ENCODE peak calls at places on chromosomes 3 and 15, in five cellular contexts. One of them, this sample, is unnamed.
A peak's percentile ranks its signal among the peaks of the same experiment; 100 is the strongest.

GRCh38 chr15:74565381-74566085 is 24.5 kb downstream of the ARID3B start:
- DNase-seq in tibial artery: no peak
- DNase-seq in upper lobe of left lung: no peak
- DNase-seq in testis: no peak
- DNase-seq in CD8-positive, alpha-beta memory T cell: no peak
- DNase-seq in this sample: no peak

GRCh38 chr3:77147836-77148578 is 108.1 kb downstream of the ROBO2 start:
- DNase-seq in testis: no peak
- DNase-seq in CD8-positive, alpha-beta memory T cell: no peak
- DNase-seq in tibial artery: no peak
- DNase-seq in upper lobe of left lung: no peak
- DNase-seq in this sample: no peak

GRCh38 chr15:90231028-90232017 is 2.4 kb downstream of the CIB1 start:
- DNase-seq in upper lobe of left lung: peak; percentile 80
- DNase-seq in CD8-positive, alpha-beta memory T cell: peak; percentile 87
- DNase-seq in tibial artery: peak; percentile 51
- DNase-seq in testis: peak; percentile 19
- DNase-seq in this sample: peak; percentile 82

GRCh38 chr15:99441871-99442267 is 123.9 kb upstream of the MEF2A start:
- DNase-seq in upper lobe of left lung: no peak
- DNase-seq in testis: no peak
- DNase-seq in tibial artery: no peak
- DNase-seq in CD8-positive, alpha-beta memory T cell: no peak
- DNase-seq in this sample: no peak

GRCh38 chr3:65714138-65714537 is 324.6 kb downstream of the MAGI1 start:
- DNase-seq in upper lobe of left lung: no peak
- DNase-seq in CD8-positive, alpha-beta memory T cell: no peak
- DNase-seq in testis: peak; percentile 62
- DNase-seq in tibial artery: no peak
- DNase-seq in this sample: no peak

GRCh38 chr3:16173696-16174355 is 654 bp upstream of the GALNT15 start:
- DNase-seq in tibial artery: no peak
- DNase-seq in testis: no peak
- DNase-seq in upper lobe of left lung: no peak
- DNase-seq in CD8-positive, alpha-beta memory T cell: no peak
- DNase-seq in this sample: no peak

GRCh38 chr15:91852741-91853500 is 587 bp upstream of the SLCO3A1 start:
- DNase-seq in testis: peak; percentile 78
- DNase-seq in tibial artery: peak; percentile 77
- DNase-seq in upper lobe of left lung: peak; percentile 88
- DNase-seq in CD8-positive, alpha-beta memory T cell: peak; percentile 78
- DNase-seq in this sample: peak; percentile 66

GRCh38 chr15:42036112-42036905 is 15.5 kb upstream of the PLA2G4E start:
- DNase-seq in CD8-positive, alpha-beta memory T cell: no peak
- DNase-seq in tibial artery: no peak
- DNase-seq in upper lobe of left lung: no peak
- DNase-seq in testis: no peak
- DNase-seq in this sample: no peak

GRCh38 chr15:25679964-25680658 is 183.0 kb downstream of the ATP10A start:
- DNase-seq in tibial artery: no peak
- DNase-seq in upper lobe of left lung: no peak
- DNase-seq in testis: no peak
- DNase-seq in CD8-positive, alpha-beta memory T cell: no peak
- DNase-seq in this sample: no peak

GRCh38 chr15:90816401-90817116 is 51.8 kb upstream of the FURIN start:
- DNase-seq in testis: no peak
- DNase-seq in tibial artery: no peak
- DNase-seq in upper lobe of left lung: no peak
- DNase-seq in CD8-positive, alpha-beta memory T cell: no peak
- DNase-seq in this sample: no peak

GRCh38 chr3:172125053-172125452 is 85.7 kb downstream of the FNDC3B start:
- DNase-seq in CD8-positive, alpha-beta memory T cell: no peak
- DNase-seq in tibial artery: no peak
- DNase-seq in testis: no peak
- DNase-seq in upper lobe of left lung: no peak
- DNase-seq in this sample: no peak
- H3K27ac ChIP-seq in CD8-positive, alpha-beta memory T cell: no peak overlapping the region
- H3K27ac ChIP-seq in tibial artery: peak overlapping the region; percentile 63
- H3K27ac ChIP-seq in testis: no peak overlapping the region
- H3K27ac ChIP-seq in upper lobe of left lung: peak overlapping the region; percentile 37
- H3K27ac ChIP-seq in this sample: no peak overlapping the region

GRCh38 chr3:58098531-58098930 is 90.3 kb downstream of the FLNB start:
- DNase-seq in upper lobe of left lung: no peak
- DNase-seq in tibial artery: no peak
- DNase-seq in CD8-positive, alpha-beta memory T cell: no peak
- DNase-seq in testis: no peak
- DNase-seq in this sample: no peak
- H3K36me3 ChIP-seq in upper lobe of left lung: peaks cover 82% of the 10 kb centered on the region
- H3K36me3 ChIP-seq in tibial artery: peaks cover 64% of the 10 kb centered on the region
- H3K36me3 ChIP-seq in CD8-positive, alpha-beta memory T cell: peaks cover 5% of the 10 kb centered on the region
- H3K36me3 ChIP-seq in testis: no peaks in the 10 kb centered on the region
- H3K36me3 ChIP-seq in this sample: peaks cover 16% of the 10 kb centered on the region

DNA sequence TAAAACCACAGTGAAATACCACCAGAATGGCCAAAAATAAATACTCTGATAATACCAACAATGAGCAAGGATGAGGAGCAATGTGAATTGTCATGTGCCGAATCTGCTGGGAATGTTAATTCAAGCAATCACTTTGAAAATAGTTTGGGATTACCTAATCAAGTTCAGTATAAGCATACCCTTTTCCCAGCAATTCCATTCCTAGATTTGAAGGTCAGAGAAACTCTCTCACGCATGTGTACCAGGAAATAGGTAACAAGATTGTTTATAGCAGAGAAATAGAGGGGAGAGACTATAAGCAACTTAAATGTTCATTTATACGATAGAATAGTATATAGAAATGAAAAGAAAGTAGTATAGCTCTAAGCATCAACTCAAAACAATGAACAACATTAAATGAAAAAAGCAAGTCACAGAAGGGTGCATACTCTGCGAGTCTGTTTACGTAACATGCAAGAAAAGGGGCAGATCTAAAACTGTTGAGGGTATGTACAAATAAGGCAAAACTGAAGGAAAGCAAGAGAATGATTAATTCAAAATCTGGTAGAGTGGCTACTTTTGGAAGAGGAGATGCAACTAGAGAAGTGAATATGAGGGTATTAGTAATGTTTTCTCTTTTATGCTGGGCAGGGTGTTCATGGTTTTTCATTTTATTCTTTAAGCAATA is 27.4 kb downstream of the TMOD3 start:
- DNase-seq in tibial artery: no peak
- DNase-seq in CD8-positive, alpha-beta memory T cell: no peak
- DNase-seq in testis: no peak
- DNase-seq in upper lobe of left lung: no peak
- DNase-seq in this sample: no peak
- H3K4me1 ChIP-seq in tibial artery: no peaks in the 10 kb centered on the region
- H3K4me1 ChIP-seq in CD8-positive, alpha-beta memory T cell: peaks cover 12% of the 10 kb centered on the region
- H3K4me1 ChIP-seq in testis: no peaks in the 10 kb centered on the region
- H3K4me1 ChIP-seq in upper lobe of left lung: peaks cover 43% of the 10 kb centered on the region
- H3K4me1 ChIP-seq in this sample: no peaks in the 10 kb centered on the region

DNA sequence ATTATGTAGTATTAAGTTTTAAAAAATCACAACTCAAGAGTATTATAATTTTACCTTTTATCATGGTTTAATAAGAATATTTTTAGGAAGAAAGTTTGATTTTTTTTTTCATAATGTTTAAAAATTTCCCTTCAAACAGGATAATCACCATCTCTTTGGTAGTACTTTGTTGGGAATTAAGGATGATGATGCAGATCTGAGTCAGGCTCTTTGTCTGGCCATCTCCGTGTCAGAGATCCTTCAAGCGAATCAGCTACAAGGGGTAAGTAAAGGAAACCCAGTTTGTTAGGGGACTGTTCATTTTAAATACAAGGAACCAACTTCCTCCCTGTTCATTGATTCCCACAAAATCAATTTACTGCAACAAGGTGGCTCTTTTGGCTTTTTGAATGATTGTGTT is 36.8 kb upstream of the NIT2 start:
- DNase-seq in testis: no peak
- DNase-seq in CD8-positive, alpha-beta memory T cell: no peak
- DNase-seq in tibial artery: no peak
- DNase-seq in upper lobe of left lung: no peak
- DNase-seq in this sample: no peak
- H3K27ac ChIP-seq in testis: no peak overlapping the region
- H3K27ac ChIP-seq in CD8-positive, alpha-beta memory T cell: no peak overlapping the region
- H3K27ac ChIP-seq in tibial artery: no peak overlapping the region
- H3K27ac ChIP-seq in upper lobe of left lung: no peak overlapping the region
- H3K27ac ChIP-seq in this sample: no peak overlapping the region

DNA sequence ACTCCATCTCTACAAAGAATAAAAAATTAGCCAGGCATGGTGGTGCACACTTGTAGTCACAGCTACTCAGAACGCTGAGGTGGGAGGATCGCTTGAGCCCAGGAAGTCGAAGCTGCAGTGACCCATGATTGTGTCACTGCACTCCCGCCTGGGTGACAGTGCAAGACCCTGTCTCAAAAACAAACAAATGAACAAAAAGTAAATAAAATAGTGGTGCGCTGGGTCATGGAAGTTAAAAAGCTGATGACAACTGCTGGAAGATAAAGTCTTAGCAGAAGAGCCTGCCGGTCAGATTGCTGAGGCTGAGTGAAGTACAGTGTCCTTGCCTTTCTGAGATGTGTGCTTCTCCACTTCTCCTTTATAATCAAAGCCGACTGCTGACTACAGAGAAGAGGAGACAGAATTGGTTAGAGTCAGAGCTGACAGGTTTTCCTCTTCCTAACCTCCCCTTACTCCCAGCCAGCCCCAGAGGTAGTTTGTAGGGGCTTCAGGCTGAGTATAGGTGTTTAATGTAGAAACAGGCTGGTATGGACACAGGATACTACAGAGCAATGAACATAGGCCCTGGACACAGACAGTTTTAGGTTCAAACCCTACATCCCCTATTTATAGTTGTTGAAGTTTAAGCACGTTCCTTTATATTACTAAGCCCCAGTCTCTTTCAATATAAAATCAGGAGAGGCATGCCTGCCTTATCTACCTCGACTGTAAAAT is 17.9 kb downstream of the HCLS1 start:
- DNase-seq in upper lobe of left lung: no peak
- DNase-seq in testis: no peak
- DNase-seq in CD8-positive, alpha-beta memory T cell: no peak
- DNase-seq in tibial artery: no peak
- DNase-seq in this sample: no peak
- H3K36me3 ChIP-seq in upper lobe of left lung: peaks cover 24% of the 10 kb centered on the region
- H3K36me3 ChIP-seq in testis: no peaks in the 10 kb centered on the region
- H3K36me3 ChIP-seq in CD8-positive, alpha-beta memory T cell: peaks cover 55% of the 10 kb centered on the region
- H3K36me3 ChIP-seq in tibial artery: no peaks in the 10 kb centered on the region
- H3K36me3 ChIP-seq in this sample: peaks cover 67% of the 10 kb centered on the region

This sample was measured in effector memory CD4-positive, alpha-beta T cell.